ENCODE peak calls at places on chromosomes 6 and 20, in nine cellular contexts. D is spleen, L is transverse colon, B is stomach, W is HL-60, X is breast epithelium, S is prostate gland, A is H1, E is HepG2. P is an unnamed sample.

GRCh38 chr20:33030569-33030968 is 879 bp upstream of the BPIFB6 start:
- DNase-seq in A (no peak), S (no peak), X (no peak), E (no peak), B (no peak), L (no peak), W (no peak), D (no peak), P (no peak)

GRCh38 chr6:107171513-107171912 is 56.2 kb upstream of the BEND3 start:
- DNase-seq in E (no peak), L (no peak), A (no peak), B (no peak), W (no peak), X (no peak), D (no peak), S (no peak), P (no peak)

GRCh38 chr6:11064836-11065235 is 20.7 kb upstream of the ELOVL2 start:
- DNase-seq in X (no peak), E (no peak), S (no peak), L (no peak), A (no peak), B (no peak), W (no peak), D (no peak), P (no peak)

GRCh38 chr6:143513410-143513809 is 1.9 kb upstream of the FUCA2 start:
- DNase-seq in L (peak; percentile 65), X (no peak), D (peak; percentile 79), E (peak; percentile 38), S (no peak), W (no peak), A (no peak), B (peak; percentile 44), P (no peak)

GRCh38 chr20:12153616-12154015 is 235.9 kb downstream of the BTBD3 start:
- DNase-seq in E (no peak), A (no peak), W (no peak), X (no peak), L (no peak), S (no peak), D (no peak), B (no peak), P (no peak)

GRCh38 chr20:59014680-59015389 is 4.4 kb upstream of the TUBB1 start:
- DNase-seq in B (no peak), X (no peak), A (no peak), E (no peak), S (no peak), D (peak; percentile 68), W (no peak), L (no peak), P (no peak)

GRCh38 chr6:1381397-1382330 is 7.7 kb upstream of the FOXF2 start:
- DNase-seq in B (peak; percentile 69), X (no peak), E (no peak), S (no peak), D (peak; percentile 83), A (no peak), W (no peak), L (peak; percentile 49), P (no peak)

GRCh38 chr6:53066874-53067273 is 1.7 kb downstream of the FBXO9 start:
- DNase-seq in X (no peak), L (no peak), D (no peak), S (no peak), B (no peak), E (no peak), A (no peak), W (no peak), P (no peak)

GRCh38 chr6:138188278-138188923 is 26.7 kb downstream of the ARFGEF3 start:
- DNase-seq in E (no peak), A (no peak), L (peak; percentile 29), S (peak; percentile 63), D (no peak), B (peak; percentile 36), X (no peak), W (no peak), P (no peak)

GRCh38 chr6:112330071-112330876 is 16.9 kb upstream of the RFPL4B start:
- DNase-seq in W (no peak), X (no peak), D (no peak), L (no peak), B (no peak), S (no peak), A (no peak), E (no peak), P (no peak)

GRCh38 chr20:61439251-61439650 is 187.2 kb downstream of the CDH4 start:
- DNase-seq in A (no peak), B (no peak), L (no peak), X (no peak), E (no peak), W (no peak), S (no peak), D (no peak), P (no peak)

GRCh38 chr6:168120390-168121307 is 41.6 kb upstream of the FRMD1 start:
- DNase-seq in S (peak; percentile 1), L (no peak), B (no peak), E (no peak), X (peak; percentile 13), D (peak; percentile 38), W (no peak), A (no peak), P (peak; percentile 70)

GRCh38 chr6:3108746-3109414 is 9.6 kb upstream of the BPHL start:
- DNase-seq in L (no peak), E (peak; percentile 75), A (no peak), S (no peak), W (no peak), D (no peak), X (no peak), B (peak; percentile 59), P (no peak)

GRCh38 chr6:135871296-135871695 is 19.8 kb downstream of the PDE7B start:
- DNase-seq in D (no peak), L (no peak), S (no peak), W (no peak), B (no peak), A (no peak), X (no peak), E (no peak), P (no peak)

GRCh38 chr6:89087881-89088280 is 7.3 kb downstream of the PNRC1 start:
- DNase-seq in X (no peak), A (no peak), S (no peak), W (peak; percentile 75), D (no peak), B (no peak), L (no peak), E (no peak), P (no peak)

GRCh38 chr20:33927703-33928102 is 66.0 kb upstream of the RALY start:
- DNase-seq in B (no peak), W (no peak), X (no peak), S (no peak), L (no peak), D (no peak), A (no peak), E (no peak), P (no peak)

GRCh38 chr20:37352611-37352980 is 6.7 kb downstream of the SRC start:
- DNase-seq in W (no peak), D (peak; percentile 40), L (no peak), A (no peak), S (no peak), X (no peak), B (no peak), E (no peak), P (no peak)

GRCh38 chr20:7210910-7211309 is 443.4 kb downstream of the BMP2 start:
- DNase-seq in W (no peak), B (no peak), D (no peak), A (no peak), X (no peak), S (no peak), E (no peak), L (no peak), P (no peak)

GRCh38 chr6:85591207-85591606 is 2.5 kb downstream of the SNX14 start:
- DNase-seq in X (no peak), L (no peak), D (no peak), W (no peak), S (no peak), B (no peak), E (no peak), A (no peak), P (no peak)
- H3K4me3 ChIP-seq in X (no peak overlapping the region), L (no peak overlapping the region), D (no peak overlapping the region), W (no peak overlapping the region), S (no peak overlapping the region), B (no peak overlapping the region), E (peak overlapping the region; percentile 89), A (no peak overlapping the region), P (no peak overlapping the region)

GRCh38 chr20:10433623-10434466 is at the start of gene MKKS:
- DNase-seq in B (peak; percentile 89), S (peak; percentile 82), W (peak; percentile 88), D (peak; percentile 98), X (peak; percentile 77), L (peak; percentile 93), E (peak; percentile 89), A (peak; percentile 44), P (peak; percentile 96)
- TF ChIP-seq POLR2AphosphoS5 in B (peak; percentile 82), S (no peak), W (peak; percentile 52), D (peak; percentile 93), X (no peak), L (peak; percentile 43), E (peak; percentile 69), A (no peak), P (peak; percentile 80)

GRCh38 chr6:45461486-45461885 is 83.8 kb upstream of the SUPT3H start:
- DNase-seq in S (no peak), X (no peak), A (no peak), L (no peak), W (no peak), D (no peak), E (no peak), B (no peak), P (no peak)
- H3K4me3 ChIP-seq in S (no peak overlapping the region), X (no peak overlapping the region), A (no peak overlapping the region), L (no peak overlapping the region), W (no peak overlapping the region), D (no peak overlapping the region), E (no peak overlapping the region), B (no peak overlapping the region), P (no peak overlapping the region)

GRCh38 chr20:4812216-4812615 is 90.5 kb downstream of the PRND start:
- DNase-seq in X (no peak), S (no peak), A (no peak), L (no peak), E (no peak), D (no peak), B (no peak), W (no peak), P (no peak)

GRCh38 chr20:4810446-4811019 is 88.8 kb downstream of the PRND start:
- DNase-seq in X (no peak), L (no peak), W (no peak), S (no peak), A (no peak), E (no peak), B (no peak), D (no peak), P (no peak)

GRCh38 chr20:4811257-4811656 is 89.5 kb downstream of the PRND start:
- DNase-seq in A (no peak), W (no peak), S (no peak), D (no peak), B (no peak), X (no peak), L (no peak), E (no peak), P (no peak)

GRCh38 chr20:4812641-4813075 is 90.9 kb downstream of the PRND start:
- DNase-seq in W (no peak), E (no peak), L (peak; percentile 56), D (peak; percentile 87), X (no peak), A (no peak), S (no peak), B (no peak), P (no peak)

GRCh38 chr20:4811661-4812181 is 90.0 kb downstream of the PRND start:
- DNase-seq in B (peak; percentile 67), A (no peak), S (no peak), W (peak; percentile 92), X (no peak), L (peak; percentile 68), E (no peak), D (peak; percentile 95), P (no peak)
- TF ChIP-seq POLR2AphosphoS5 in B (no peak), A (no peak), S (no peak), W (peak; percentile 95), X (no peak), L (no peak), E (no peak), D (peak; percentile 73), P (no peak)

P was measured in esophagus muscularis mucosa.